ENCODE peak calls at places on chromosome X, in ten cellular contexts. E, G, H, O, W, X, Z, M, F and B are unnamed samples.
A peak's percentile ranks its signal among the peaks of the same experiment; 100 is the strongest.

GRCh38 chrX:120790118-120790517 is 85.5 kb downstream of the CT47B1 start:
- DNase-seq in W (peak; percentile 71), X (peak; percentile 71), G (no peak), M (peak; percentile 33), H (peak; percentile 12), F (peak; percentile 69), O (peak; percentile 71), Z (no peak), E (peak; percentile 66), B (no peak)

GRCh38 chrX:149453030-149453429 is 52.1 kb downstream of the IDS start:
- DNase-seq in W (peak; percentile 19), H (no peak), M (peak; percentile 8), G (no peak), E (no peak), F (no peak), Z (no peak), O (peak; percentile 17), X (no peak), B (no peak)

GRCh38 chrX:155662297-155662696 is 49.5 kb upstream of the TMLHE start:
- DNase-seq in X (no peak), G (no peak), O (no peak), F (no peak), M (no peak), Z (no peak), H (no peak), W (no peak), E (peak; percentile 9), B (no peak)

GRCh38 chrX:1361910-1362309 is 25.3 kb downstream of the IL3RA start:
- DNase-seq in X (no peak), Z (no peak), G (no peak), O (no peak), H (no peak), F (no peak), M (no peak), W (no peak), E (no peak), B (no peak)

GRCh38 chrX:3326721-3327120 is 19.7 kb downstream of the MXRA5 start:
- DNase-seq in X (no peak), M (no peak), O (peak; percentile 10), H (no peak), Z (no peak), W (no peak), G (no peak), F (no peak), E (peak; percentile 1), B (no peak)

GRCh38 chrX:12548746-12549145 is 242.5 kb upstream of the PRPS2 start:
- DNase-seq in H (no peak), W (peak; percentile 2), E (peak; percentile 23), F (no peak), G (no peak), O (peak; percentile 17), Z (no peak), X (no peak), M (no peak), B (no peak)

GRCh38 chrX:140767646-140768045 is 58.1 kb downstream of the LINC00632 start:
- DNase-seq in F (no peak), W (no peak), G (no peak), E (no peak), H (no peak), M (no peak), O (no peak), Z (no peak), X (no peak), B (no peak)

GRCh38 chrX:149630681-149631292 is 805 bp downstream of the TMEM185A start:
- DNase-seq in F (no peak), X (no peak), H (no peak), G (no peak), M (peak; percentile 15), O (peak; percentile 55), E (peak; percentile 40), Z (no peak), W (peak; percentile 58), B (peak; percentile 10)

GRCh38 chrX:153648358-153649177 is 1.6 kb downstream of the DUSP9 start:
- DNase-seq in W (no peak), Z (no peak), F (peak; percentile 7), G (no peak), O (no peak), E (no peak), H (no peak), M (no peak), X (peak; percentile 51), B (peak; percentile 23)

GRCh38 chrX:68249401-68249831 is 183.9 kb downstream of the OPHN1 start:
- DNase-seq in Z (no peak), G (no peak), X (peak; percentile 73), H (no peak), E (no peak), M (no peak), O (no peak), W (no peak), F (peak; percentile 19), B (peak; percentile 43)

GRCh38 chrX:154596290-154596929 is 11.5 kb downstream of the CTAG1A start:
- DNase-seq in O (peak; percentile 16), F (peak; percentile 55), E (peak; percentile 63), H (no peak), G (no peak), Z (no peak), X (no peak), W (no peak), M (no peak), B (no peak)

GRCh38 chrX:30521440-30522182 is 56.0 kb downstream of the TASL start:
- DNase-seq in H (no peak), M (no peak), G (no peak), F (no peak), W (no peak), O (peak; percentile 50), X (no peak), E (no peak), Z (no peak), B (no peak)

GRCh38 chrX:18956322-18957032 is 27.4 kb downstream of the PHKA2 start:
- DNase-seq in X (no peak), O (no peak), E (peak; percentile 79), F (no peak), W (no peak), M (no peak), Z (no peak), G (no peak), H (no peak), B (no peak)

GRCh38 chrX:18955676-18956075 is 28.2 kb downstream of the PHKA2 start:
- DNase-seq in Z (no peak), G (no peak), E (no peak), O (no peak), W (no peak), X (no peak), M (no peak), F (no peak), H (no peak), B (no peak)

GRCh38 chrX:18946157-18946556 is 37.8 kb downstream of the PHKA2 start:
- DNase-seq in F (no peak), X (no peak), Z (no peak), W (no peak), H (no peak), G (no peak), O (peak; percentile 6), E (no peak), M (no peak), B (no peak)

GRCh38 chrX:18949902-18950301 is 34.0 kb downstream of the PHKA2 start:
- DNase-seq in O (no peak), H (no peak), M (no peak), F (no peak), G (no peak), Z (no peak), X (no peak), E (no peak), W (no peak), B (no peak)

DNA sequence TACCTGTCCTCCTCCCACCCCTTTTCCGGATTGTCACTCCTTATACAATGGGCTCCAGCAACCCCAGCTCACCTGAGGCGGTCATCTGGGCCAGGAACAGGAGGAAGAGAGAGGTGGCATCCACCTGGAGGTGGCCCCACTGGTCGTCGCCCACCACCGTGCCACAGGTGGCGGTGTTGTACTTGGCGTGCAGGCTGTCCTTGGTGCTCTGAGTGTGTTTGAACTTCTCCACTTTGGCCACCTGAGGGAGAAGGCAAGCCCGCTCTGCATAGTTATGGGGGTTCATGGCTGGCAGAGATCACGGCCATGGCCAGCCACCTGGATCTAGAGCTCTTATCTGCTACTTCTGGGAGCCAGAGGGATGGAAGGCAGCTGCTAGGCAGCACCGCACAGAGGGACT is 32.9 kb downstream of the PHKA2 start:
- DNase-seq in E (peak; percentile 9), X (no peak), G (no peak), H (no peak), F (no peak), W (no peak), Z (no peak), M (no peak), O (no peak), B (no peak)
- TF ChIP-seq CTCF in E (no peak), X (no peak), G (no peak), H (no peak), F (no peak), W (no peak), Z (no peak), M (no peak), O (no peak), B (no peak)

GRCh38 chrX:16946361-16946964 is at the start of gene REPS2:
- DNase-seq in H (peak; percentile 90), M (peak; percentile 79), F (peak; percentile 92), G (peak; percentile 90), O (peak; percentile 18), W (peak; percentile 56), X (peak; percentile 88), E (peak; percentile 78), Z (peak; percentile 86), B (peak; percentile 80)
- TF ChIP-seq POLR2A in H (peak; percentile 59), M (no peak), F (no peak), G (no peak), O (no peak), W (no peak), X (no peak), E (no peak), Z (no peak), B (no peak)

GRCh38 chrX:22944945-22945344 is 54.8 kb upstream of the DDX53 start:
- DNase-seq in Z (no peak), M (no peak), H (no peak), O (no peak), X (no peak), W (no peak), G (no peak), F (no peak), E (no peak), B (no peak)
- TF ChIP-seq CTCF in Z (no peak), M (no peak), H (no peak), O (no peak), X (no peak), W (no peak), G (no peak), F (no peak), E (no peak), B (no peak)

GRCh38 chrX:71195959-71196727 is 26.9 kb upstream of the GJB1 start:
- DNase-seq in H (no peak), F (no peak), O (no peak), W (no peak), Z (no peak), G (no peak), E (peak; percentile 15), X (no peak), M (no peak), B (no peak)

GRCh38 chrX:71199252-71199651 is 23.8 kb upstream of the GJB1 start:
- DNase-seq in H (no peak), X (no peak), G (no peak), Z (no peak), E (no peak), M (no peak), W (no peak), F (no peak), O (no peak), B (no peak)

DNA sequence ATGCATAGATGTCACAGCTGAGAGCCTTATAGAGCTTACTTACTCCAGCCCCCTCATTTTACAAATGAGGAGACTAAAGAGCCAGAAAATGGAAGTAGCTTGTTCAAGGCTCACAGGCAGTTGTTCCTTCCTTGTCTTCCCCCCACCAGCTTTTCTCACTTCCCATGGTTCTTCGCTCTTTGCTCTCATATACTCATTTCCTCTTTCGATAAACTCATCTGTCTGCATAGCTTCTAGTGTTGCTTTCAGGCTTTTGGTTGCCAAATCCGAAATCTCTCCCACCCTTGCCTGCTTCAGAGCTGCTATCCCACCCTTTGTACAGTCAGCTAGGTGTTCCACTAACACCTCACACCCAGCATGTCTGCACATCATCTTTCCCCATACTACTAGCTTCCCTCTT is 25.0 kb upstream of the GJB1 start:
- DNase-seq in X (no peak), G (no peak), M (no peak), E (peak; percentile 79), Z (no peak), H (no peak), F (no peak), O (no peak), W (no peak), B (no peak)
- TF ChIP-seq POLR2A in X (no peak), G (no peak), M (no peak), E (peak; percentile 19), Z (no peak), H (no peak), F (no peak), O (no peak), W (no peak), B (no peak)